ENCODE peak calls at places on chromosomes 4 and X, in eight cellular contexts. V is AG10803, X is upper lobe of right lung, N is hepatocyte, Y is D721Med, C is cardiac muscle cell, T is tibial nerve, U is cardiac fibroblast. W is an unnamed sample.

GRCh38 chr4:3483471-3483921 is 20.4 kb downstream of the DOK7 start:
- DNase-seq in C (no peak), Y (no peak), V (peak), T (no peak), N (no peak), U (peak), X (no peak), W (no peak)

GRCh38 chrX:21373001-21373400 is 1.2 kb upstream of the CNKSR2 start:
- DNase-seq in X (no peak), U (no peak), V (no peak), N (no peak), T (no peak), C (no peak), Y (no peak), W (no peak)

GRCh38 chr4:127741247-127741646 is 11.0 kb downstream of the SLC25A31 start:
- DNase-seq in V (no peak), Y (no peak), C (no peak), U (no peak), T (no peak), N (no peak), X (no peak), W (no peak)

GRCh38 chrX:15903186-15903681 is 48.6 kb upstream of the AP1S2 start:
- DNase-seq in C (no peak), Y (no peak), V (no peak), N (no peak), U (no peak), X (no peak), T (no peak), W (no peak)

GRCh38 chr4:7872264-7872771 is 67.3 kb downstream of the AFAP1 start:
- DNase-seq in X (no peak), V (peak), T (peak), N (peak), C (peak), Y (no peak), U (peak), W (no peak)

GRCh38 chr4:110224812-110225211 is 26.4 kb upstream of the ELOVL6 start:
- DNase-seq in T (no peak), U (no peak), X (no peak), N (no peak), V (no peak), C (peak), Y (no peak), W (no peak)

GRCh38 chr4:169484485-169484884 is 127.9 kb downstream of the NEK1 start:
- DNase-seq in Y (no peak), T (no peak), N (peak), V (peak), C (peak), X (no peak), U (peak), W (no peak)

GRCh38 chrX:112819013-112819635 is 21.5 kb downstream of the AMOT start:
- DNase-seq in N (peak), U (peak), X (no peak), C (peak), V (peak), Y (no peak), T (no peak), W (no peak)

GRCh38 chrX:77442728-77443127 is 4.5 kb upstream of the FGF16 start:
- DNase-seq in T (no peak), X (no peak), N (no peak), U (peak), Y (no peak), V (peak), C (peak), W (no peak)

GRCh38 chr4:35614120-35614519 is 630.2 kb downstream of the ARAP2 start:
- DNase-seq in C (no peak), V (no peak), N (no peak), Y (no peak), T (no peak), U (no peak), X (no peak), W (no peak)

GRCh38 chr4:3317656-3318211 is 24.9 kb downstream of the RGS12 start:
- DNase-seq in V (no peak), N (no peak), Y (no peak), X (peak), T (no peak), C (no peak), U (no peak), W (no peak)

GRCh38 chrX:82141942-82142341 is 940.0 kb downstream of the SH3BGRL start:
- DNase-seq in V (no peak), X (no peak), N (no peak), T (no peak), Y (no peak), U (no peak), C (no peak), W (no peak)

GRCh38 chrX:101906136-101906796 is 25.6 kb downstream of the ZMAT1 start:
- DNase-seq in Y (no peak), U (no peak), X (no peak), N (no peak), C (no peak), T (no peak), V (no peak), W (no peak)

GRCh38 chrX:57821703-57822375 is 88.4 kb downstream of the ZXDA start:
- DNase-seq in T (no peak), X (no peak), Y (no peak), U (peak), V (peak), N (no peak), C (peak), W (no peak)

GRCh38 chr4:146522098-146522861 is 540 bp upstream of the SLC10A7 start:
- DNase-seq in U (peak), V (peak), C (peak), Y (peak), T (peak), X (peak), N (peak), W (peak)

GRCh38 chr4:62814510-62815047 is 1594.7 kb downstream of the TECRL start:
- DNase-seq in V (no peak), T (no peak), N (no peak), U (no peak), Y (no peak), C (no peak), X (no peak), W (no peak)

GRCh38 chr4:7655549-7656243 is 221.0 kb upstream of the PSAPL1 start:
- DNase-seq in C (peak), V (no peak), U (no peak), X (no peak), T (no peak), N (peak), Y (no peak), W (no peak)

GRCh38 chrX:87805829-87806490 is 288.4 kb downstream of the KLHL4 start:
- DNase-seq in C (peak), Y (no peak), V (no peak), N (peak), T (no peak), X (no peak), U (peak), W (no peak)

GRCh38 chr4:78651250-78651860 is 99.8 kb downstream of the ANXA3 start:
- DNase-seq in Y (no peak), N (no peak), X (no peak), C (no peak), U (no peak), V (no peak), T (no peak), W (no peak)

GRCh38 chr4:6751611-6752485 is 30.7 kb upstream of the KIAA0232 start:
- DNase-seq in N (no peak), T (no peak), C (no peak), Y (no peak), X (no peak), U (no peak), V (no peak), W (no peak)

GRCh38 chrX:13051529-13052172 is 7.2 kb upstream of the FAM9C start:
- DNase-seq in N (no peak), Y (no peak), U (peak), C (peak), T (no peak), V (no peak), X (no peak), W (no peak)

GRCh38 chr4:147735413-147736301 is 3.8 kb downstream of the ARHGAP10 start:
- DNase-seq in X (no peak), T (no peak), V (peak), U (no peak), Y (no peak), C (peak), N (no peak), W (no peak)

GRCh38 chrX:117543885-117544284 is 572.7 kb downstream of the KLHL13 start:
- DNase-seq in U (no peak), N (no peak), X (no peak), C (no peak), V (no peak), Y (no peak), T (no peak), W (no peak)

GRCh38 chr4:106681381-106681921 is 312.9 kb upstream of the GIMD1 start:
- DNase-seq in C (no peak), N (no peak), U (no peak), V (no peak), X (no peak), Y (no peak), T (no peak), W (no peak)

GRCh38 chr4:30870513-30870912 is 150.3 kb downstream of the PCDH7 start:
- DNase-seq in X (no peak), U (peak), C (no peak), T (no peak), N (no peak), V (no peak), Y (no peak), W (no peak)

GRCh38 chr4:165326831-165327210 is 648 bp upstream of the MSMO1 start:
- DNase-seq in T (no peak), X (no peak), V (peak), U (peak), C (peak), N (peak), Y (no peak), W (no peak)

DNA sequence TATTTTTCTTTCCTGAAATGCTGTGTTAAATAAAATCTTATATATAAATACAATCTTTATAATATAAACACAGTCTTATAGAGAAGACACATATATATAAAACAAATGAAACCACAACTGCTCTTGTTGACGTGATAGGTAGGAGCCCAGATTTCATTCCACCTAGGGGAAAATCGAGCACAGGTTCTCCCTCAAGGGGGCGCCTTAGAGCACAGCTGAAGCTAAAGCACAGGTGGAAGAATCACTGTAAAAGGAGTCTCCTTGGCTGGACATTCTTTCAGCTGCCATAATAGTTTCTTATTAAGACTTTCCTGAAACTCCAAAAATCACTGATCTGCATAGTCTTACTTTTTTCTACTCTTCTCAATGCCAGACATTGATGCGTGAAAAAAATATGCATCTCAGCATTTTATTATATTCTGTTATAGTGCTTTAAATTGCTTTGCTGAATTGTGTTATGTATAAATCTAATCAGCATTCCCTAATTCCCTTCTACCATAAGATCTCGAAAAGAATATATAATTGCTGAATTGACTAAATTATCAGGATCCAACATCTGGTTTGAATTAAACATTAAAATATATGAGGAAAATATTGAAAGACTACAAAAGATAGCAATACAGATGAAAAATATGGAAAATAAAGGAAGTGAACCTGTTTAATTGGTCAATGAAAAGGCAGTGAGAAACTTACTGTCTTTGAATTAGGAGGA is 25.5 kb upstream of the RXFP1 start:
- DNase-seq in X (peak), Y (no peak), U (peak), V (no peak), C (peak), N (peak), T (no peak), W (no peak)
- TF ChIP-seq CTCF in X (peak), Y (peak), U (peak), V (peak), C (peak), N (peak), T (no peak), W (no peak)

DNA sequence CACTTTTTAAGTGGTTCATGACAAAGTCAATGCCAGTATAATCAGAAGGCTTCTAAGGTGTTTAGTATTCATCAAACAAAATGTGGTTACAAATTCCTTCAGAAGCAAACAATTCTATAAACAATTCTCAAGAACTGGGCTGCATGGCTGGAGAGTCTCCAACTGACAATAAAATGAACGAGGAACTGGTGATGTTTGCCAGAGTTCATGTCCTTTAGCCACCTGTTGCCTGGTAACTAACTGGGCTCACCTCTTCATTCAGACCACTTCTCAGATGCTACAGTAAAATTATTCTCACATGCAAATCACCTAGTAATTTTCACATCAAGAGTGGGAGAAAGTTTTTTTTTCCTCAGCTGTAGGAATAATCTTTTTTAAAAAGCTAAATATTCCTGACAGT is 53.3 kb downstream of the CAMK2D start:
- DNase-seq in X (no peak), Y (no peak), C (no peak), T (no peak), U (no peak), V (peak), N (no peak), W (no peak)
- TF ChIP-seq CTCF in X (no peak), Y (no peak), C (no peak), T (no peak), U (no peak), V (no peak), N (no peak), W (no peak)

DNA sequence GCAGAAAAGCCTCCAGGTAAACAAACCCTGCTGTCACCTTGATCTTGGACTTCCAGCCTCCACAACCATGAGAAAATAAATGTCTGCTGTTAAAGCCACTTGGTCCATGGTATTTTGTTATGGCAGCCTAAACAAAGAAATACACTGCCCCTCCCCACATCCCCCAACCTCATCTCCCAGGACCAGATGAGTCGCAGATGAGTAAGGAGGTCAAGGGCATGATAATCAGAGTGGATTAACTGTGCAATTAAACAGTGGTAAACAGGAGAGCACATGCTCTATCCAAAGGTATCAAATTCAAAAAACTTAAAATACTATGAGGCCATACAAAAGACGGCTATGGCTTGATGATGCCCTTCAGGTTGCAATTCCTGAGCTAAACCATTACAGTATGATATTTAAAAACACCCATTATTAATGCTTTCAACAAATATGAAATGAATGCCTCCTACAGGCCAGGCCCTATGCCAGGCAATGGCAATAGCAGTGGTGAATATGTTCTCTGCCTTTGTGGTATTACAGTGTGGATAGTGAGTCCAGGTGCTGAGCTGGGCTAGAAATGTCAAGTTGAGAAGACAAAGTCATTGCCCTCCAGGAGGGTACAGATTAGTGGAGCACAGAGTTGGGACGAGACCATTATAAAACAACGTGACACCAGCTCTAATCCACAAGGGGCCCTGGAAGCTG is 82.1 kb downstream of the RBM47 start:
- DNase-seq in V (no peak), Y (no peak), U (no peak), N (no peak), T (no peak), X (no peak), C (no peak), W (no peak)
- TF ChIP-seq CTCF in V (no peak), Y (no peak), U (no peak), N (no peak), T (no peak), X (no peak), C (no peak), W (no peak)

DNA sequence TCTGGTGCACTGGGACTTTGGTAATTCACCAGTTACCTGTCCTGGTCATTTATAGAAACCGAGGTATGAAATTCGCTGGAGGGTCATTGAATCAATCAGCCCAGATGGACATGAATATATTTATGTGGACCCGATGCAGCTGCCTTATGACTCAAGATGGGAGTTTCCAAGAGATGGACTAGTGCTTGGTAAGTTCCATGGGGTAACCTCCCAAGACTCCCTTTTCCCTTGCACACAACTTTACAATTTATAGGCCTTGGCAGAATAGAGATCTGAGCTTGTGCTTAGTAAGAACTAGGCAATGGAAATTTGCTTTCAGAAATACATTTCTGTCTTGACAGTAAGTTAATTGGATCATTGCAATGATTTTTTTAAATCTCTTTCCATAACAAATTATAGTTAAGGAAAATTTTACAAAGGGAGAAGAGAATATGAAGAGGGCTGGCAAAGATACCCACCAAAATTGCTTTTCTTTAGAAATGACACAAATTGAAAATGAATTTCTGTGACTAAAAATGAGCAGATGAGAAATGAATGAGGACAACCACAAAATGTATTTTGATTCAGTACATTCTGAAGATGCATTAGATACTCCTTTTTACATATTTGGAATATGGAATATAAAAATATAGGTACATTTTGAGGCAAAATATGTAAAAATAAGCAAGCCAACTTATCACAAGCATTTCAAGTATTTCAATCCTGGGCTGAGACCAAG is 45.9 kb downstream of the PDGFRA start:
- DNase-seq in V (peak), U (no peak), T (no peak), X (no peak), C (no peak), Y (no peak), N (no peak), W (no peak)
- TF ChIP-seq CTCF in V (no peak), U (no peak), T (no peak), X (no peak), C (no peak), Y (no peak), N (no peak), W (no peak)

DNA sequence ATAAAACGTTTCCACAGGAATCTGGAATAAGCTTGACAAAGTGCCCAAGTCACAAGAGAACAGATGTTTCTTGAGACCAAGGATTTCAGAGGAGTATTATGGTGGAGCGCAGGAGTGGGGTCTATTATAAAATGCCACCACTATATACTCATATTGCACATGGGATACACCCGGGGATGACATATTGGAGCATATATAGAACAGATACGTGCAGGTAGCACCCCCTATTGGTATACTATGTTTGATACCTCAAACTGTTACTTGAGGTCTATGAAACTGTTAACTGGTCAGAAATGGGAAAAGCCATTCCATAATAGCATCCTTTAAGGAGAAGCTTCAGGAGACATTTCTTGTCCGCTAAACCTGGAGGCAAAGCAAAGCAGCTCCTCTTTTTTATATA is 86.0 kb downstream of the PCYT1B start:
- DNase-seq in N (no peak), V (peak), T (no peak), U (peak), X (no peak), C (peak), Y (no peak), W (no peak)
- TF ChIP-seq CTCF in N (no peak), V (peak), T (no peak), U (peak), X (peak), C (peak), Y (peak), W (no peak)

GRCh38 chr4:96352051-96352517 is 512.2 kb downstream of the PDHA2 start:
- DNase-seq in V (no peak), U (peak), N (peak), T (no peak), Y (no peak), C (peak), X (no peak), W (no peak)
- TF ChIP-seq CTCF in V (no peak), U (peak), N (peak), T (no peak), Y (peak), C (peak), X (no peak), W (peak)

GRCh38 chr4:168039593-168039992 is 52.7 kb upstream of the ANXA10 start:
- DNase-seq in X (no peak), C (no peak), Y (no peak), V (no peak), U (no peak), T (no peak), N (no peak), W (no peak)
- TF ChIP-seq CTCF in X (no peak), C (no peak), Y (no peak), V (no peak), U (no peak), T (no peak), N (no peak), W (no peak)

DNA sequence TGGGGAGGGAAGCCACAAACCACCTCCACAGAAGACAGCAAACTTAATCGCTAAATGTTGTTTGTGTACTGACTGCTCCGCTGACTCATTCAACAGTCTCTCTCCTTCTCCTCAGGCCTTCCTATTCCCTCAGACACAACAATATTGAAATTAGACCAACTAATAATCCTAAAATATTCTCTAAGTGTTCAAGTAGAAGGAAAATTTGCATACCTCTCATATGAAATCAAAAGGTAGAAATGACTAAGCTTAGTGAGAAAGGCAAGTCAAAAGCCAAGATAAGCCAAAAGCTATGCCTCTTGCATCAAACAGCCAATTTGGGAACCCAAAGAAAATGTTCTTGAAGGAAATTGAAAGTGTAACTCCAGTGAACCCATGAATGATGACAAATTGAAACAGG is 75.7 kb upstream of the ARHGAP24 start:
- DNase-seq in C (no peak), Y (no peak), X (no peak), N (no peak), U (no peak), V (no peak), T (no peak), W (no peak)
- TF ChIP-seq CTCF in C (no peak), Y (no peak), X (no peak), N (no peak), U (no peak), V (no peak), T (no peak), W (no peak)

GRCh38 chrX:147920161-147920666 is 8.5 kb downstream of the FMR1 start:
- DNase-seq in V (no peak), Y (no peak), N (no peak), C (no peak), U (no peak), X (no peak), T (no peak), W (no peak)
- TF ChIP-seq CTCF in V (no peak), Y (no peak), N (no peak), C (no peak), U (no peak), X (no peak), T (no peak), W (no peak)